ENCODE peak calls at places on chromosomes 16 and 17, in four cellular contexts. One of them, this sample, is unnamed.

GRCh38 chr16:52545157-52545543 is 1.8 kb downstream of the TOX3 start:
- DNase-seq in ascending aorta: no peak
- DNase-seq in CD8-positive, alpha-beta memory T cell: no peak
- DNase-seq in H9: no peak
- DNase-seq in this sample: peak; percentile 33

GRCh38 chr16:30773826-30774225 is 11.7 kb downstream of the RNF40 start:
- DNase-seq in H9: no peak
- DNase-seq in CD8-positive, alpha-beta memory T cell: no peak
- DNase-seq in ascending aorta: no peak
- DNase-seq in this sample: no peak

GRCh38 chr17:60909405-60909804 is 231.8 kb downstream of the BCAS3 start:
- DNase-seq in H9: no peak
- DNase-seq in CD8-positive, alpha-beta memory T cell: no peak
- DNase-seq in ascending aorta: no peak
- DNase-seq in this sample: no peak

GRCh38 chr17:50264263-50265113 is 9.8 kb upstream of the TMEM92 start:
- DNase-seq in ascending aorta: no peak
- DNase-seq in H9: peak; percentile 75
- DNase-seq in CD8-positive, alpha-beta memory T cell: no peak
- DNase-seq in this sample: no peak

GRCh38 chr17:66716236-66717026 is 118.5 kb upstream of the CACNG5 start:
- DNase-seq in H9: peak; percentile 36
- DNase-seq in ascending aorta: no peak
- DNase-seq in CD8-positive, alpha-beta memory T cell: no peak
- DNase-seq in this sample: no peak

GRCh38 chr17:7612294-7612640 is 2.4 kb downstream of the FXR2 start:
- DNase-seq in H9: no peak
- DNase-seq in ascending aorta: no peak
- DNase-seq in CD8-positive, alpha-beta memory T cell: no peak
- DNase-seq in this sample: peak; percentile 38

GRCh38 chr17:12624221-12624620 is 41.5 kb upstream of the MYOCD start:
- DNase-seq in ascending aorta: no peak
- DNase-seq in CD8-positive, alpha-beta memory T cell: no peak
- DNase-seq in H9: no peak
- DNase-seq in this sample: no peak

GRCh38 chr17:43217614-43218087 is 6.0 kb downstream of the TMEM106A start:
- DNase-seq in CD8-positive, alpha-beta memory T cell: no peak
- DNase-seq in H9: no peak
- DNase-seq in ascending aorta: no peak
- DNase-seq in this sample: no peak

GRCh38 chr17:66753126-66753920 is 81.6 kb upstream of the CACNG5 start:
- DNase-seq in H9: no peak
- DNase-seq in ascending aorta: no peak
- DNase-seq in CD8-positive, alpha-beta memory T cell: no peak
- DNase-seq in this sample: no peak

GRCh38 chr17:79836952-79837887 is 2.0 kb downstream of the CBX4 start:
- DNase-seq in ascending aorta: no peak
- DNase-seq in CD8-positive, alpha-beta memory T cell: peak; percentile 61
- DNase-seq in H9: peak; percentile 88
- DNase-seq in this sample: peak; percentile 88
- H3K4me1 ChIP-seq in ascending aorta: peaks cover 10% of the 10 kb centered on the region
- H3K4me1 ChIP-seq in CD8-positive, alpha-beta memory T cell: peaks cover 52% of the 10 kb centered on the region
- H3K4me1 ChIP-seq in H9: no peaks in the 10 kb centered on the region
- H3K4me1 ChIP-seq in this sample: peaks cover 46% of the 10 kb centered on the region

DNA sequence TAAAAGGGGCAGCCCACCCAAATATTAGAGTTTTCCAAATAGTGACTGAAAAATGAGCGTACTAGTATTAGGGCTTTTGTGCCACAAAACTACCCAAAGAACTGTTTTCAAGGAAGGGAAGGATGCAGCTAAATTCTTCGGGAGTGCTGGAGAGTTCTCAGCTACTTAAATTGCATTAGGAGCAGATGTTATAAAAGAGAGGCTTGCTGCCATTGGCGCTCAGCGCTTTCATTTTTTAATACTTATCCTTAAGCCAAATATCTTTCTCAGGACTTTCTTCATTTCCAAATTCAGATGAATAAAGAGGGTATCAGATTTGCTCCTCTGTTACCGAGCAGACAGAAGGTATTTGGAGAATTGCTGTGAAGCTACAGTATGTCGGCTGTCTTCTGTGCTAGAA is 47.3 kb upstream of the CLEC18A start:
- DNase-seq in CD8-positive, alpha-beta memory T cell: no peak
- DNase-seq in H9: no peak
- DNase-seq in ascending aorta: no peak
- DNase-seq in this sample: no peak
- H3K27ac ChIP-seq in CD8-positive, alpha-beta memory T cell: no peak overlapping the region
- H3K27ac ChIP-seq in H9: no peak overlapping the region
- H3K27ac ChIP-seq in ascending aorta: peak overlapping the region; percentile 13
- H3K27ac ChIP-seq in this sample: no peak overlapping the region

DNA sequence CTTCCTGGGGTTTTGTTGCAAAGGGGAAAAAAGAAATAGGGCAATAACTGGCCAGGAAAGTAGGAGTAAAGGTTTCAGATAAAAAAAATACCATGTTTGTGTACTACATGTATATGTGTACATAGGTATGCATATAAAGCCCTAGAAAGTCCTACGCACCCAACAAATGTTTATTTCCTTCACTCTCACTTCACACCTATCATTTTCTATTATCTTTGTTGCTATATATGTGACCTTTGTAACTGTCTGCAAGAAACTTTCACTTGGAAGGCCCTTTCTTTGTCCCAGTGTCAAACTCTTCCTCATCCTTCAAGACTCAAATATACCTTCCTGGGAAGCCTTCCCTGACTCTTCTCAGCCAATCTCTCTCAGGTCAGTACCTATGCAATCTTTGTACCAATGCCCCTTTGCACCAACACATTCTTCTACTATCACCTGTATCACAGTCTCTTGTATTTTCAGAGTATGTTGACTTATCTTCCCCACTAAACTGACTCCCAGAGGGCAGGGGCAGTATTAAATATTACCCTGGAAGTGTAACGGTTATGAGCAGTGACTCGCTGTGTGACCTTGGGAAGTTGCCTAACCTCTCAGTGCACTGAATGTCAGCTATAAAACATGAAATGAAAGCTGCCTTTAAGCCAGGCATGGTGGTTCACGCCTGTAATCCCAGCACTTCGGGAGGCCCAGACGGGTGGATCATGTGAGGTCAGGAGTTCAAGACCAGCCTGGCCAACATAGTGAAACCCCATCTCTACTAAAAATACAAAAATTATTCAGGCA is 6.5 kb downstream of the XPO6 start:
- DNase-seq in CD8-positive, alpha-beta memory T cell: no peak
- DNase-seq in ascending aorta: no peak
- DNase-seq in H9: no peak
- DNase-seq in this sample: no peak
- H3K4me1 ChIP-seq in CD8-positive, alpha-beta memory T cell: peaks cover 84% of the 10 kb centered on the region
- H3K4me1 ChIP-seq in ascending aorta: no peaks in the 10 kb centered on the region
- H3K4me1 ChIP-seq in H9: no peaks in the 10 kb centered on the region
- H3K4me1 ChIP-seq in this sample: peaks cover 11% of the 10 kb centered on the region

GRCh38 chr17:75570034-75570676 is 17.4 kb upstream of the MYO15B start:
- DNase-seq in H9: no peak
- DNase-seq in ascending aorta: no peak
- DNase-seq in CD8-positive, alpha-beta memory T cell: no peak
- DNase-seq in this sample: no peak

GRCh38 chr17:75570772-75571171 is 16.8 kb upstream of the MYO15B start:
- DNase-seq in CD8-positive, alpha-beta memory T cell: no peak
- DNase-seq in ascending aorta: no peak
- DNase-seq in H9: no peak
- DNase-seq in this sample: no peak

GRCh38 chr17:75571197-75571884 is 16.3 kb upstream of the MYO15B start:
- DNase-seq in ascending aorta: peak; percentile 38
- DNase-seq in CD8-positive, alpha-beta memory T cell: no peak
- DNase-seq in H9: no peak
- DNase-seq in this sample: no peak

GRCh38 chr17:75572713-75573539 is 14.7 kb upstream of the MYO15B start:
- DNase-seq in ascending aorta: no peak
- DNase-seq in CD8-positive, alpha-beta memory T cell: no peak
- DNase-seq in H9: no peak
- DNase-seq in this sample: no peak

DNA sequence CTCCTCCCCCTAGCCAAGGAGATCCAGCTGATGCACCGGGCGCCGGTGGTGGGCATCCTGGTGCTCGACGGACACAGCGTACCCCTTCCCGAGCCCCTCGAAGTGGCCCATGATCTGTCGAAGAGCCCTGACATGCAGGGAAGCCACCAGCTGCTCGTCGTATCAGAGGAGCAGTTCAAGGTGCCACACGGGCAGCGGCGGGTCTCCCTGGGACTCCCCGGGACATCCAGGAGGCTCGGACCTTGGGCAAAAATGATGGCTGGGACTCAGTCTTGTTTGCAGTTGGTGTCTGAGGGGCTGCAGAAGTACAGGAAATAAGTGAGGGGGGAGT is 15.8 kb upstream of the MYO15B start:
- DNase-seq in CD8-positive, alpha-beta memory T cell: no peak
- DNase-seq in ascending aorta: no peak
- DNase-seq in H9: no peak
- DNase-seq in this sample: no peak
- H3K27ac ChIP-seq in CD8-positive, alpha-beta memory T cell: peak overlapping the region; percentile 27
- H3K27ac ChIP-seq in ascending aorta: no peak overlapping the region
- H3K27ac ChIP-seq in H9: no peak overlapping the region
- H3K27ac ChIP-seq in this sample: no peak overlapping the region

GRCh38 chr17:64024781-64025731 is 4.6 kb upstream of the ICAM2 start:
- DNase-seq in CD8-positive, alpha-beta memory T cell: peak; percentile 43
- DNase-seq in H9: no peak
- DNase-seq in ascending aorta: no peak
- DNase-seq in this sample: no peak
- H3K4me1 ChIP-seq in CD8-positive, alpha-beta memory T cell: peaks cover 69% of the 10 kb centered on the region
- H3K4me1 ChIP-seq in H9: no peaks in the 10 kb centered on the region
- H3K4me1 ChIP-seq in ascending aorta: peaks cover 3% of the 10 kb centered on the region
- H3K4me1 ChIP-seq in this sample: no peaks in the 10 kb centered on the region

GRCh38 chr16:23140082-23140481 is 9.2 kb downstream of the USP31 start:
- DNase-seq in H9: no peak
- DNase-seq in ascending aorta: no peak
- DNase-seq in CD8-positive, alpha-beta memory T cell: no peak
- DNase-seq in this sample: no peak
- H3K27ac ChIP-seq in H9: no peak overlapping the region
- H3K27ac ChIP-seq in ascending aorta: peak overlapping the region; percentile 24
- H3K27ac ChIP-seq in CD8-positive, alpha-beta memory T cell: no peak overlapping the region
- H3K27ac ChIP-seq in this sample: peak overlapping the region; percentile 57

GRCh38 chr16:88380619-88381018 is 2.1 kb upstream of the ZNF469 start:
- DNase-seq in CD8-positive, alpha-beta memory T cell: no peak
- DNase-seq in H9: no peak
- DNase-seq in ascending aorta: no peak
- DNase-seq in this sample: no peak

GRCh38 chr16:88378836-88379693 is 3.7 kb upstream of the ZNF469 start:
- DNase-seq in CD8-positive, alpha-beta memory T cell: no peak
- DNase-seq in H9: no peak
- DNase-seq in ascending aorta: no peak
- DNase-seq in this sample: no peak

GRCh38 chr16:88380099-88380498 is 2.7 kb upstream of the ZNF469 start:
- DNase-seq in CD8-positive, alpha-beta memory T cell: no peak
- DNase-seq in ascending aorta: no peak
- DNase-seq in H9: no peak
- DNase-seq in this sample: no peak

GRCh38 chr16:88378401-88378800 is 4.4 kb upstream of the ZNF469 start:
- DNase-seq in CD8-positive, alpha-beta memory T cell: no peak
- DNase-seq in H9: no peak
- DNase-seq in ascending aorta: no peak
- DNase-seq in this sample: no peak

GRCh38 chr16:88379694-88380040 is 3.1 kb upstream of the ZNF469 start:
- DNase-seq in ascending aorta: no peak
- DNase-seq in H9: no peak
- DNase-seq in CD8-positive, alpha-beta memory T cell: no peak
- DNase-seq in this sample: no peak
- H3K4me1 ChIP-seq in ascending aorta: no peaks in the 10 kb centered on the region
- H3K4me1 ChIP-seq in H9: peaks cover 3% of the 10 kb centered on the region
- H3K4me1 ChIP-seq in CD8-positive, alpha-beta memory T cell: no peaks in the 10 kb centered on the region
- H3K4me1 ChIP-seq in this sample: no peaks in the 10 kb centered on the region

GRCh38 chr17:31738067-31738466 is 121.0 kb downstream of the COPRS start:
- DNase-seq in H9: no peak
- DNase-seq in ascending aorta: no peak
- DNase-seq in CD8-positive, alpha-beta memory T cell: no peak
- DNase-seq in this sample: no peak
- H3K27ac ChIP-seq in H9: no peak overlapping the region
- H3K27ac ChIP-seq in ascending aorta: peak overlapping the region; percentile 68
- H3K27ac ChIP-seq in CD8-positive, alpha-beta memory T cell: no peak overlapping the region
- H3K27ac ChIP-seq in this sample: no peak overlapping the region

DNA sequence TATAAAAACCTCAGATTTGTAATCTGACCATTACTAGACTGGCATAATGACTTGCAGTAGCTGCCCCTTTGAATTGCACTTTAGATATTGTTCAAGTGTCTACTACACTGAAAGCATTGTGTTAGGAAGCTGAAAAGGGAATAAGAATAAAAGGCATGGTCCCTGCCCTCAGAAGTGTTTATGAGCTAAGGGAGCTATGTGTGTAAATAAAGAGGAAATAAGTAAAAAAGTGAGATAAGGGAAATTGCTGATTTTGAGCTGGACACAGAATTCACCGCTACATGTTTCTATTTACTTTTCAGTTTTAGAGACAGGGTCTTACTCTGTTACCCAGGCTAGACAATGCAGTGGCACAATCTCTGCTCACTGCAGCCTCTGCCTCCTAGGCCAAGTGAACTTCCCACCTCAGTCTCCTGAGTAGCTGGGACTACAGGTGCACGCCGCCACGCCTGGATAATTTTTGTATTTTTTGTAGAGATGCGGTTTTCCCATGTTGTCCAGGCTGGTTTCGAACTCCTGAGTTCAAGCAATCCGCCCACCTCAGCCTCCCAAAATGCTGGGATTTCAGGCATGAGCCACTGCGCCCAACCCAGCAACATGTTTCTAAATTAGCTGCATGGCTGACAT is 57.0 kb downstream of the GRB2 start:
- DNase-seq in H9: no peak
- DNase-seq in ascending aorta: no peak
- DNase-seq in CD8-positive, alpha-beta memory T cell: no peak
- DNase-seq in this sample: no peak
- H3K4me1 ChIP-seq in H9: peaks cover 35% of the 10 kb centered on the region
- H3K4me1 ChIP-seq in ascending aorta: no peaks in the 10 kb centered on the region
- H3K4me1 ChIP-seq in CD8-positive, alpha-beta memory T cell: peaks cover 78% of the 10 kb centered on the region
- H3K4me1 ChIP-seq in this sample: peaks cover 39% of the 10 kb centered on the region

GRCh38 chr17:2059125-2059836 is 4.4 kb downstream of the HIC1 start:
- DNase-seq in H9: peak; percentile 64
- DNase-seq in CD8-positive, alpha-beta memory T cell: no peak
- DNase-seq in ascending aorta: no peak
- DNase-seq in this sample: no peak
- H3K27ac ChIP-seq in H9: no peak overlapping the region
- H3K27ac ChIP-seq in CD8-positive, alpha-beta memory T cell: no peak overlapping the region
- H3K27ac ChIP-seq in ascending aorta: no peak overlapping the region
- H3K27ac ChIP-seq in this sample: no peak overlapping the region